ENCODE peak calls at places on chromosomes 7 and 10, in seven cellular contexts. One of them, this sample, is unnamed.

GRCh38 chr10:30534465-30535144 is 94.9 kb downstream of the LYZL2 start:
- DNase-seq in PC-9: peak
- DNase-seq in H1: no peak
- DNase-seq in ovary: peak
- DNase-seq in neuronal stem cell: peak
- DNase-seq in RWPE2: no peak
- DNase-seq in pancreas: peak
- DNase-seq in this sample: peak

GRCh38 chr10:4270116-4270515 is 485.1 kb upstream of the KLF6 start:
- DNase-seq in PC-9: peak
- DNase-seq in H1: no peak
- DNase-seq in ovary: no peak
- DNase-seq in neuronal stem cell: no peak
- DNase-seq in RWPE2: no peak
- DNase-seq in pancreas: no peak
- DNase-seq in this sample: no peak

GRCh38 chr10:24957624-24958435 is 5.4 kb upstream of the PRTFDC1 start:
- DNase-seq in PC-9: no peak
- DNase-seq in H1: no peak
- DNase-seq in ovary: no peak
- DNase-seq in neuronal stem cell: no peak
- DNase-seq in RWPE2: no peak
- DNase-seq in pancreas: no peak
- DNase-seq in this sample: no peak

GRCh38 chr7:105521027-105521730 is 892 bp downstream of the PUS7 start:
- DNase-seq in PC-9: peak
- DNase-seq in H1: no peak
- DNase-seq in ovary: peak
- DNase-seq in neuronal stem cell: peak
- DNase-seq in RWPE2: peak
- DNase-seq in pancreas: peak
- DNase-seq in this sample: peak

GRCh38 chr10:45404770-45405120 is 30.7 kb downstream of the ALOX5 start:
- DNase-seq in PC-9: no peak
- DNase-seq in H1: no peak
- DNase-seq in ovary: no peak
- DNase-seq in neuronal stem cell: no peak
- DNase-seq in RWPE2: no peak
- DNase-seq in pancreas: no peak
- DNase-seq in this sample: no peak

GRCh38 chr10:60942604-60943269 is 1.2 kb downstream of the RHOBTB1 start:
- DNase-seq in PC-9: peak
- DNase-seq in H1: no peak
- DNase-seq in ovary: peak
- DNase-seq in neuronal stem cell: no peak
- DNase-seq in RWPE2: no peak
- DNase-seq in pancreas: peak
- DNase-seq in this sample: peak

GRCh38 chr10:98694014-98694413 is 247.3 kb upstream of the HPS1 start:
- DNase-seq in PC-9: no peak
- DNase-seq in H1: no peak
- DNase-seq in ovary: no peak
- DNase-seq in neuronal stem cell: no peak
- DNase-seq in RWPE2: no peak
- DNase-seq in pancreas: no peak
- DNase-seq in this sample: no peak

GRCh38 chr10:129704225-129704624 is 237.2 kb downstream of the MGMT start:
- DNase-seq in PC-9: no peak
- DNase-seq in H1: no peak
- DNase-seq in ovary: no peak
- DNase-seq in neuronal stem cell: no peak
- DNase-seq in RWPE2: no peak
- DNase-seq in pancreas: no peak
- DNase-seq in this sample: no peak

GRCh38 chr10:58967551-58968418 is 208.7 kb upstream of the PHYHIPL start:
- DNase-seq in PC-9: peak
- DNase-seq in H1: peak
- DNase-seq in ovary: no peak
- DNase-seq in neuronal stem cell: peak
- DNase-seq in RWPE2: no peak
- DNase-seq in pancreas: peak
- DNase-seq in this sample: no peak

GRCh38 chr10:119450606-119451304 is 91.8 kb downstream of the RGS10 start:
- DNase-seq in PC-9: no peak
- DNase-seq in H1: no peak
- DNase-seq in ovary: no peak
- DNase-seq in neuronal stem cell: no peak
- DNase-seq in RWPE2: no peak
- DNase-seq in pancreas: no peak
- DNase-seq in this sample: no peak

GRCh38 chr7:152108359-152108758 is 82.9 kb downstream of the GALNT11 start:
- DNase-seq in PC-9: no peak
- DNase-seq in H1: no peak
- DNase-seq in ovary: no peak
- DNase-seq in neuronal stem cell: no peak
- DNase-seq in RWPE2: no peak
- DNase-seq in pancreas: no peak
- DNase-seq in this sample: no peak

GRCh38 chr10:84845628-84846261 is 517.4 kb downstream of the CCSER2 start:
- DNase-seq in PC-9: no peak
- DNase-seq in H1: no peak
- DNase-seq in ovary: no peak
- DNase-seq in neuronal stem cell: peak
- DNase-seq in RWPE2: no peak
- DNase-seq in pancreas: peak
- DNase-seq in this sample: no peak

GRCh38 chr7:25774675-25775074 is 377.3 kb upstream of the NFE2L3 start:
- DNase-seq in PC-9: no peak
- DNase-seq in H1: no peak
- DNase-seq in ovary: no peak
- DNase-seq in neuronal stem cell: no peak
- DNase-seq in RWPE2: no peak
- DNase-seq in pancreas: no peak
- DNase-seq in this sample: no peak

GRCh38 chr7:128161466-128162125 is 79.5 kb upstream of the LEP start:
- DNase-seq in PC-9: no peak
- DNase-seq in H1: no peak
- DNase-seq in ovary: no peak
- DNase-seq in neuronal stem cell: no peak
- DNase-seq in RWPE2: no peak
- DNase-seq in pancreas: no peak
- DNase-seq in this sample: no peak

GRCh38 chr10:32205666-32206065 is 141.3 kb downstream of the EPC1 start:
- DNase-seq in PC-9: no peak
- DNase-seq in H1: no peak
- DNase-seq in ovary: no peak
- DNase-seq in neuronal stem cell: no peak
- DNase-seq in RWPE2: no peak
- DNase-seq in pancreas: no peak
- DNase-seq in this sample: no peak

GRCh38 chr7:117269417-117269816 is 53.4 kb downstream of the WNT2 start:
- DNase-seq in PC-9: no peak
- DNase-seq in H1: no peak
- DNase-seq in ovary: no peak
- DNase-seq in neuronal stem cell: no peak
- DNase-seq in RWPE2: no peak
- DNase-seq in pancreas: no peak
- DNase-seq in this sample: no peak

GRCh38 chr10:22475857-22476600 is 130.7 kb downstream of the SPAG6 start:
- DNase-seq in PC-9: no peak
- DNase-seq in H1: no peak
- DNase-seq in ovary: no peak
- DNase-seq in neuronal stem cell: peak
- DNase-seq in RWPE2: no peak
- DNase-seq in pancreas: no peak
- DNase-seq in this sample: no peak

GRCh38 chr10:103481974-103482531 is 3.0 kb upstream of the CALHM3 start:
- DNase-seq in PC-9: peak
- DNase-seq in H1: no peak
- DNase-seq in ovary: no peak
- DNase-seq in neuronal stem cell: no peak
- DNase-seq in RWPE2: no peak
- DNase-seq in pancreas: no peak
- DNase-seq in this sample: no peak

GRCh38 chr7:83413831-83414230 is 235.1 kb downstream of the SEMA3E start:
- DNase-seq in PC-9: no peak
- DNase-seq in H1: no peak
- DNase-seq in ovary: no peak
- DNase-seq in neuronal stem cell: no peak
- DNase-seq in RWPE2: no peak
- DNase-seq in pancreas: no peak
- DNase-seq in this sample: no peak

GRCh38 chr7:11427686-11428273 is 404.2 kb downstream of the THSD7A start:
- DNase-seq in PC-9: no peak
- DNase-seq in H1: no peak
- DNase-seq in ovary: no peak
- DNase-seq in neuronal stem cell: peak
- DNase-seq in RWPE2: no peak
- DNase-seq in pancreas: no peak
- DNase-seq in this sample: no peak

GRCh38 chr7:116438274-116438673 is 61.3 kb upstream of the CAV2 start:
- DNase-seq in PC-9: no peak
- DNase-seq in H1: no peak
- DNase-seq in ovary: no peak
- DNase-seq in neuronal stem cell: no peak
- DNase-seq in RWPE2: no peak
- DNase-seq in pancreas: no peak
- DNase-seq in this sample: no peak

GRCh38 chr7:51658684-51659083 is 342.1 kb upstream of the COBL start:
- DNase-seq in PC-9: no peak
- DNase-seq in H1: no peak
- DNase-seq in ovary: no peak
- DNase-seq in neuronal stem cell: no peak
- DNase-seq in RWPE2: no peak
- DNase-seq in pancreas: no peak
- DNase-seq in this sample: no peak

GRCh38 chr10:29791773-29792172 is 157.0 kb upstream of the SVIL start:
- DNase-seq in PC-9: no peak
- DNase-seq in H1: no peak
- DNase-seq in ovary: no peak
- DNase-seq in neuronal stem cell: no peak
- DNase-seq in RWPE2: no peak
- DNase-seq in pancreas: no peak
- DNase-seq in this sample: no peak

GRCh38 chr7:1758417-1758858 is 88.4 kb downstream of the ELFN1 start:
- DNase-seq in PC-9: peak
- DNase-seq in H1: no peak
- DNase-seq in ovary: no peak
- DNase-seq in neuronal stem cell: peak
- DNase-seq in RWPE2: peak
- DNase-seq in pancreas: no peak
- DNase-seq in this sample: no peak

DNA sequence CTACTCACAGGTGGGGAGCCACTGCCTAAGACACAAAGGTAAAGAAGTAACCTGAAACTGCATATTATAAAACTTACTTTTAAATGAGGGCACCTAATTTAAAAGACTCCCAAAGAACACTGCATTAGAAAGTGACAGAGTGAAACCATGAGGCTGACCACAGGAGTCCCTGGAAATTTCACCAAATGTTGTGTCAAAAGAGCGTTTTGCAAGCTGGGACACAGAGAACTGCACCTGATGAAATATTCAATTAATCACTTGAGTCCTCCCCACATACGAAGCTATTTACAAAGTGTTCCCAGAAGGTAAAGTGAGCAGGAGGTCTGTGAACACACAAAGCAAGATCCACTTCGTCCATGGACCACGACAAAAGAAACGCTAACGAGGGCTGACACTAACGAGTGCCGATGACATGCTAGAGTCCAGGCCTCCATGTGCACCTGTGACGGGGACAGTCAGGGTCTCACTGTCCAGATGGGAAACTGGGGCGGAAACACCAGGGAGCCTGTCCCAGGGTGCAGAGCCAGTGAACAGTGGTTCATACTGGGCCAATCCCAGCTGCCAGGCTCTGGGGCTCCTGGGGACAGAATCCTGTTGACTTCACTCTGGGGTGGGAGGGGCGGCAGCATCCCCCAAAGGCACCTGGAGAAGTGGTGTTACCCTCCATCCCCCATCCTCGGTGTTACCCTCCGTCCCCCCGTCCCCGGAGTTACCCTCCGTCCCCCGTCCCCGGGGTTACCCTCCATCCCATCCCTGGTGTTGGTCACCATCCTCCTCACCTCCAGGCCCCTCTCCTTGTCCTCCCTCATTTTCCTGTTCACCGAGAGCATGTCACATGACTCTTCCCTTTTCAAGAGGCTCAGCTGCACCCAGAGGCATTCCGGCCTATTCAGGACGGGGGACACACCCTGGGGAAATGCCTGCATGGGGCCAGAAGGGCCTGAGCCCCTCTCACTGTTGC is 63.4 kb downstream of the DIP2C start:
- DNase-seq in PC-9: no peak
- DNase-seq in H1: no peak
- DNase-seq in ovary: no peak
- DNase-seq in neuronal stem cell: no peak
- DNase-seq in RWPE2: no peak
- DNase-seq in pancreas: no peak
- DNase-seq in this sample: no peak
- H3K27ac ChIP-seq in PC-9: no peak
- H3K27ac ChIP-seq in H1: no peak
- H3K27ac ChIP-seq in ovary: no peak
- H3K27ac ChIP-seq in neuronal stem cell: peak
- H3K27ac ChIP-seq in RWPE2: no peak
- H3K27ac ChIP-seq in pancreas: no peak
- H3K27ac ChIP-seq in this sample: peak

GRCh38 chr7:137936509-137937201 is 65.2 kb downstream of the CREB3L2 start:
- DNase-seq in PC-9: no peak
- DNase-seq in H1: no peak
- DNase-seq in ovary: no peak
- DNase-seq in neuronal stem cell: no peak
- DNase-seq in RWPE2: no peak
- DNase-seq in pancreas: no peak
- DNase-seq in this sample: no peak
- H3K27ac ChIP-seq in PC-9: no peak
- H3K27ac ChIP-seq in H1: no peak
- H3K27ac ChIP-seq in ovary: no peak
- H3K27ac ChIP-seq in neuronal stem cell: no peak
- H3K27ac ChIP-seq in RWPE2: peak
- H3K27ac ChIP-seq in pancreas: no peak
- H3K27ac ChIP-seq in this sample: no peak

DNA sequence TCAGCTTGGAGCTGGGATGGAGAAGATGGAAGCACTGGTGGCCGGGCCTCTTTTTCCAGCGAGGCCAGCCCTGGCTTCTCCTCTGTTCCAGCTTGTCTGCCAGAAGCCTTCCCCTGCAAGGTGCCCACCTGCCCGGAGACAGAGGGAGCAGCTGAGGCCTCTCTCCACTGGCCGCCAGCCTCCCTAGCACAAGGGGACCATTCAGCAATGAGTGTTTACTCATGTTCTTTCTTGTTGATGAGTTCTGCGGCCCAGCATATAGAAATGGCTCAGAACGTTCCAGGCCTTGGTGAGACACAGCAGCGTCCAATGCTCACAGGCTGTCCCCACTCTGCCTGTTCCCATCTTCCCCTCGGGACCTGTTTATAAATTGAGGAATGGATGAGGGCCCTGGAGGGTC is 47.3 kb downstream of the CHST3 start:
- DNase-seq in PC-9: no peak
- DNase-seq in H1: no peak
- DNase-seq in ovary: no peak
- DNase-seq in neuronal stem cell: no peak
- DNase-seq in RWPE2: no peak
- DNase-seq in pancreas: no peak
- DNase-seq in this sample: no peak
- H3K27ac ChIP-seq in PC-9: no peak
- H3K27ac ChIP-seq in H1: no peak
- H3K27ac ChIP-seq in ovary: no peak
- H3K27ac ChIP-seq in neuronal stem cell: no peak
- H3K27ac ChIP-seq in RWPE2: no peak
- H3K27ac ChIP-seq in pancreas: no peak
- H3K27ac ChIP-seq in this sample: no peak

GRCh38 chr7:94907026-94907419 is 371 bp upstream of the PPP1R9A start:
- DNase-seq in PC-9: no peak
- DNase-seq in H1: no peak
- DNase-seq in ovary: no peak
- DNase-seq in neuronal stem cell: no peak
- DNase-seq in RWPE2: no peak
- DNase-seq in pancreas: no peak
- DNase-seq in this sample: no peak
- H3K27ac ChIP-seq in PC-9: no peak
- H3K27ac ChIP-seq in H1: peak
- H3K27ac ChIP-seq in ovary: peak
- H3K27ac ChIP-seq in neuronal stem cell: no peak
- H3K27ac ChIP-seq in RWPE2: no peak
- H3K27ac ChIP-seq in pancreas: peak
- H3K27ac ChIP-seq in this sample: peak

This sample was measured in lung.